ENCODE peak calls at places on chromosomes 11 and 22, in seven cellular contexts. One of them, this sample, is unnamed.

GRCh38 chr11:131421066-131421855 is 50.8 kb downstream of the NTM start:
- DNase-seq in A172: no peak
- DNase-seq in Karpas-422: no peak
- DNase-seq in AML-193: no peak
- DNase-seq in brain pericyte: no peak
- DNase-seq in Daoy: no peak
- DNase-seq in transverse colon: no peak
- DNase-seq in this sample: no peak

GRCh38 chr22:33723915-33724314 is 196.4 kb downstream of the LARGE1 start:
- DNase-seq in A172: no peak
- DNase-seq in Karpas-422: no peak
- DNase-seq in AML-193: no peak
- DNase-seq in brain pericyte: no peak
- DNase-seq in Daoy: no peak
- DNase-seq in transverse colon: no peak
- DNase-seq in this sample: no peak

GRCh38 chr11:74641289-74641688 is 48.9 kb downstream of the POLD3 start:
- DNase-seq in A172: no peak
- DNase-seq in Karpas-422: no peak
- DNase-seq in AML-193: no peak
- DNase-seq in brain pericyte: no peak
- DNase-seq in Daoy: no peak
- DNase-seq in transverse colon: no peak
- DNase-seq in this sample: no peak

GRCh38 chr11:96197801-96198465 is 145.1 kb downstream of the MAML2 start:
- DNase-seq in A172: no peak
- DNase-seq in Karpas-422: no peak
- DNase-seq in AML-193: no peak
- DNase-seq in brain pericyte: no peak
- DNase-seq in Daoy: no peak
- DNase-seq in transverse colon: no peak
- DNase-seq in this sample: no peak

GRCh38 chr11:12598330-12599256 is 75.6 kb upstream of the TEAD1 start:
- DNase-seq in A172: peak
- DNase-seq in Karpas-422: peak
- DNase-seq in AML-193: no peak
- DNase-seq in brain pericyte: no peak
- DNase-seq in Daoy: peak
- DNase-seq in transverse colon: no peak
- DNase-seq in this sample: no peak

GRCh38 chr11:2799881-2800654 is 85.5 kb downstream of the CDKN1C start:
- DNase-seq in A172: peak
- DNase-seq in Karpas-422: no peak
- DNase-seq in AML-193: no peak
- DNase-seq in brain pericyte: no peak
- DNase-seq in Daoy: no peak
- DNase-seq in transverse colon: peak
- DNase-seq in this sample: no peak

GRCh38 chr11:117799634-117800033 is 2.6 kb upstream of the DSCAML1 start:
- DNase-seq in A172: no peak
- DNase-seq in Karpas-422: no peak
- DNase-seq in AML-193: no peak
- DNase-seq in brain pericyte: no peak
- DNase-seq in Daoy: no peak
- DNase-seq in transverse colon: peak
- DNase-seq in this sample: no peak

GRCh38 chr22:30481711-30482110 is 9.9 kb upstream of the SEC14L3 start:
- DNase-seq in A172: no peak
- DNase-seq in Karpas-422: no peak
- DNase-seq in AML-193: no peak
- DNase-seq in brain pericyte: no peak
- DNase-seq in Daoy: peak
- DNase-seq in transverse colon: no peak
- DNase-seq in this sample: no peak

GRCh38 chr11:113615098-113615497 is 91.0 kb downstream of the TMPRSS5 start:
- DNase-seq in A172: no peak
- DNase-seq in Karpas-422: no peak
- DNase-seq in AML-193: no peak
- DNase-seq in brain pericyte: no peak
- DNase-seq in Daoy: no peak
- DNase-seq in transverse colon: no peak
- DNase-seq in this sample: no peak

GRCh38 chr11:61689164-61689496 is 8.9 kb downstream of the DAGLA start:
- DNase-seq in A172: no peak
- DNase-seq in Karpas-422: no peak
- DNase-seq in AML-193: no peak
- DNase-seq in brain pericyte: no peak
- DNase-seq in Daoy: no peak
- DNase-seq in transverse colon: no peak
- DNase-seq in this sample: no peak

GRCh38 chr22:38311331-38311635 is 6.0 kb downstream of the CSNK1E start:
- DNase-seq in A172: no peak
- DNase-seq in Karpas-422: no peak
- DNase-seq in AML-193: no peak
- DNase-seq in brain pericyte: no peak
- DNase-seq in Daoy: no peak
- DNase-seq in transverse colon: no peak
- DNase-seq in this sample: no peak

GRCh38 chr11:2737876-2738275 is 38.1 kb upstream of the KCNQ1OT1 start:
- DNase-seq in A172: peak
- DNase-seq in Karpas-422: no peak
- DNase-seq in AML-193: no peak
- DNase-seq in brain pericyte: no peak
- DNase-seq in Daoy: peak
- DNase-seq in transverse colon: peak
- DNase-seq in this sample: peak

GRCh38 chr11:78192911-78193341 is 4.2 kb downstream of the USP35 start:
- DNase-seq in A172: no peak
- DNase-seq in Karpas-422: no peak
- DNase-seq in AML-193: peak
- DNase-seq in brain pericyte: no peak
- DNase-seq in Daoy: no peak
- DNase-seq in transverse colon: no peak
- DNase-seq in this sample: no peak

GRCh38 chr22:38845368-38845740 is 1.5 kb upstream of the NPTXR start:
- DNase-seq in A172: no peak
- DNase-seq in Karpas-422: no peak
- DNase-seq in AML-193: no peak
- DNase-seq in brain pericyte: no peak
- DNase-seq in Daoy: no peak
- DNase-seq in transverse colon: no peak
- DNase-seq in this sample: no peak

GRCh38 chr11:28107331-28107725 is 628 bp downstream of the KIF18A start:
- DNase-seq in A172: no peak
- DNase-seq in Karpas-422: peak
- DNase-seq in AML-193: peak
- DNase-seq in brain pericyte: no peak
- DNase-seq in Daoy: no peak
- DNase-seq in transverse colon: no peak
- DNase-seq in this sample: peak

GRCh38 chr11:15674756-15675155 is 560.0 kb downstream of the INSC start:
- DNase-seq in A172: no peak
- DNase-seq in Karpas-422: no peak
- DNase-seq in AML-193: no peak
- DNase-seq in brain pericyte: no peak
- DNase-seq in Daoy: no peak
- DNase-seq in transverse colon: no peak
- DNase-seq in this sample: no peak

GRCh38 chr11:33329705-33330329 is 72.6 kb downstream of the HIPK3 start:
- DNase-seq in A172: peak
- DNase-seq in Karpas-422: peak
- DNase-seq in AML-193: peak
- DNase-seq in brain pericyte: peak
- DNase-seq in Daoy: peak
- DNase-seq in transverse colon: peak
- DNase-seq in this sample: peak

This sample was measured in SW480.